ENCODE peak calls at places on chromosomes 11 and 22, in five cellular contexts. E is endothelial cell; Z is MCF 10A; Q is Peyer's patch; X is stimulated activated naive CD4-positive, alpha-beta T cell. I is an unnamed sample.

GRCh38 chr11:1078191-1078601 is 3.5 kb downstream of the MUC2 start:
- DNase-seq in X (no peak), E (no peak), Q (no peak), Z (no peak), I (no peak)

GRCh38 chr11:82682003-82682751 is 51.5 kb downstream of the FAM181B start:
- DNase-seq in Q (no peak), E (no peak), X (no peak), Z (peak), I (peak)

GRCh38 chr11:69655479-69656394 is 14.8 kb downstream of the CCND1 start:
- DNase-seq in E (no peak), X (no peak), Q (no peak), Z (no peak), I (no peak)

GRCh38 chr11:126157326-126158030 is 54.0 kb downstream of the RPUSD4 start:
- DNase-seq in X (no peak), Q (no peak), E (no peak), Z (no peak), I (no peak)

GRCh38 chr22:44442856-44443595 is 55.0 kb downstream of the RTL6 start:
- DNase-seq in Q (no peak), E (peak), Z (no peak), X (no peak), I (no peak)

GRCh38 chr11:74306440-74307175 is 4.8 kb downstream of the P4HA3 start:
- DNase-seq in Z (no peak), Q (no peak), E (no peak), X (no peak), I (no peak)

GRCh38 chr11:1060885-1061616 is 13.6 kb upstream of the MUC2 start:
- DNase-seq in Z (peak), Q (no peak), X (no peak), E (no peak), I (no peak)

GRCh38 chr22:22924369-22925145 is 36.9 kb downstream of the IGLL5 start:
- DNase-seq in Q (no peak), X (no peak), Z (no peak), E (no peak), I (no peak)

GRCh38 chr11:109911488-109911887 is 181.7 kb upstream of the ZC3H12C start:
- DNase-seq in Q (no peak), X (no peak), E (no peak), Z (no peak), I (no peak)

GRCh38 chr11:75400110-75400865 is 970 bp downstream of the RPS3 start:
- DNase-seq in X (no peak), Z (peak), E (no peak), Q (no peak), I (no peak)

GRCh38 chr11:74019860-74020259 is 11.0 kb upstream of the UCP3 start:
- DNase-seq in Z (peak), X (no peak), Q (no peak), E (no peak), I (no peak)

GRCh38 chr11:112977620-112978212 is 16.5 kb downstream of the NCAM1 start:
- DNase-seq in X (no peak), Z (peak), E (no peak), Q (no peak), I (no peak)

GRCh38 chr11:5380740-5381342 is 2.8 kb upstream of the OR51M1 start:
- DNase-seq in E (peak), X (no peak), Z (peak), Q (no peak), I (peak)

GRCh38 chr22:23557036-23557435 is 23.1 kb downstream of the IGLL1 start:
- DNase-seq in X (no peak), E (no peak), Q (no peak), Z (no peak), I (no peak)

GRCh38 chr11:118851970-118852369 is 31.7 kb upstream of the CXCR5 start:
- DNase-seq in Z (no peak), X (no peak), Q (peak), E (no peak), I (no peak)

GRCh38 chr11:11230802-11231562 is 122.1 kb downstream of the CSNK2A3 start:
- DNase-seq in X (no peak), Q (no peak), E (peak), Z (no peak), I (peak)

GRCh38 chr11:71283960-71284359 is 31.6 kb upstream of the SHANK2 start:
- DNase-seq in Q (no peak), Z (no peak), E (no peak), X (no peak), I (no peak)

GRCh38 chr22:27794244-27794643 is 7.3 kb downstream of the MN1 start:
- DNase-seq in E (no peak), Q (no peak), X (no peak), Z (no peak), I (no peak)

GRCh38 chr11:100550298-100550697 is 136.8 kb upstream of the ARHGAP42 start:
- DNase-seq in Z (no peak), E (no peak), Q (no peak), X (no peak), I (no peak)

GRCh38 chr11:88849368-88849767 is 216.4 kb downstream of the GRM5 start:
- DNase-seq in Q (no peak), E (no peak), Z (no peak), X (no peak), I (no peak)

GRCh38 chr22:27534720-27535125 is 266.8 kb downstream of the MN1 start:
- DNase-seq in E (no peak), Q (no peak), Z (peak), X (no peak), I (no peak)

GRCh38 chr22:43000441-43001175 is 14.3 kb downstream of the PACSIN2 start:
- DNase-seq in Q (no peak), X (no peak), Z (no peak), E (no peak), I (no peak)

GRCh38 chr11:89545701-89546100 is 54.5 kb upstream of the NOX4 start:
- DNase-seq in X (no peak), Q (no peak), Z (no peak), E (no peak), I (no peak)

GRCh38 chr22:35406443-35406842 is 6.5 kb downstream of the MCM5 start:
- DNase-seq in Q (no peak), Z (no peak), E (no peak), X (no peak), I (no peak)

GRCh38 chr22:29302402-29302680 is 4.1 kb upstream of the GAS2L1 start:
- DNase-seq in E (no peak), X (no peak), Q (no peak), Z (no peak), I (no peak)

GRCh38 chr22:48884786-48885185 is 942.9 kb downstream of the BRD1 start:
- DNase-seq in Q (no peak), X (no peak), E (no peak), Z (no peak), I (no peak)

GRCh38 chr11:45890886-45891550 is 5.6 kb downstream of the MAPK8IP1 start:
- DNase-seq in X (no peak), Z (no peak), E (no peak), Q (no peak), I (no peak)

GRCh38 chr11:118635237-118635591 is 27.8 kb downstream of the PHLDB1 start:
- DNase-seq in X (no peak), Q (no peak), E (no peak), Z (no peak), I (no peak)

GRCh38 chr11:107682182-107682971 is 29.5 kb downstream of the SLN start:
- DNase-seq in X (no peak), Z (no peak), E (no peak), Q (no peak), I (no peak)

GRCh38 chr11:77082838-77083552 is 16.2 kb downstream of the CAPN5 start:
- DNase-seq in X (peak), Q (peak), Z (no peak), E (no peak), I (no peak)